ENCODE peak calls at places on chromosomes 5 and 9, in four cellular contexts. R is H1, C is K562, Y is SK-N-SH. A is an unnamed sample.

GRCh38 chr5:16538001-16538400 is 72.4 kb upstream of the ZNF622 start:
- DNase-seq in Y (no peak), C (no peak), R (no peak), A (no peak)

GRCh38 chr9:32783168-32783891 is at the start of gene TMEM215:
- DNase-seq in Y (peak), C (no peak), R (peak), A (peak)

GRCh38 chr5:124301850-124302249 is 444.6 kb downstream of the ZNF608 start:
- DNase-seq in C (no peak), Y (no peak), R (no peak), A (no peak)

GRCh38 chr5:147393866-147394265 is 116.0 kb downstream of the DPYSL3 start:
- DNase-seq in Y (no peak), C (no peak), R (peak), A (peak)

GRCh38 chr5:128572546-128573339 is 34.7 kb upstream of the FBN2 start:
- DNase-seq in C (no peak), Y (no peak), R (no peak), A (no peak)

GRCh38 chr9:36855443-36856315 is 178.4 kb downstream of the PAX5 start:
- DNase-seq in R (no peak), C (peak), Y (peak), A (peak)

GRCh38 chr9:88590558-88591146 is 55.7 kb downstream of the NXNL2 start:
- DNase-seq in C (no peak), Y (no peak), R (peak), A (peak)

GRCh38 chr5:109191153-109191558 is 218.6 kb downstream of the PJA2 start:
- DNase-seq in C (peak), R (no peak), Y (no peak), A (no peak)

GRCh38 chr9:27847818-27848217 is 274.5 kb upstream of the C9orf72 start:
- DNase-seq in R (no peak), Y (no peak), C (no peak), A (no peak)

GRCh38 chr9:15298362-15298761 is 8.7 kb downstream of the TTC39B start:
- DNase-seq in Y (no peak), R (no peak), C (no peak), A (no peak)

DNA sequence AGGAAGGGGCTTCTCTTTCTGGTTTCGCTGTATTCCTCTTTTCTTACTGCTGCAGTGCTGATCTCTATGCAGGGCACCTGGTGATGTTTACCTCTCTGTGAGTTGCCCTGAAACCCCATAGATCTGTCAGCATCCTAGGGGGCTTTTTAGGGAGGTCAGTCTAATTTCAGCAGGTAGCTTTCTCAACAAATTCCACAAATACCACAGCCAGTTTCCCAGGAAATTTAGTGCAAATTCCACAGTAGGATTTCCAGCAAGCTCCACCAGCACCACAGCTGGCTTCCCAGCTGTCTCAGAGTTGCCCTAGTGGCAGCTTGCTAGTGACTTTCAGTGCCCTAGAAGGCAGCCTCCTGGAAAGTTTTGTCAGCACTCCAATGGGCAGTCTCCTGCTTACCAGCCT is 379.1 kb upstream of the SMC2 start:
- DNase-seq in Y (no peak), C (no peak), R (peak), A (peak)
- TF ChIP-seq TEAD4 in Y (no peak), C (no peak), R (peak), A (no peak)

GRCh38 chr5:134142806-134143205 is 28.3 kb downstream of the TCF7 start:
- DNase-seq in Y (no peak), R (no peak), C (no peak), A (no peak)
- TF ChIP-seq TEAD4 in Y (no peak), R (no peak), C (no peak), A (no peak)

DNA sequence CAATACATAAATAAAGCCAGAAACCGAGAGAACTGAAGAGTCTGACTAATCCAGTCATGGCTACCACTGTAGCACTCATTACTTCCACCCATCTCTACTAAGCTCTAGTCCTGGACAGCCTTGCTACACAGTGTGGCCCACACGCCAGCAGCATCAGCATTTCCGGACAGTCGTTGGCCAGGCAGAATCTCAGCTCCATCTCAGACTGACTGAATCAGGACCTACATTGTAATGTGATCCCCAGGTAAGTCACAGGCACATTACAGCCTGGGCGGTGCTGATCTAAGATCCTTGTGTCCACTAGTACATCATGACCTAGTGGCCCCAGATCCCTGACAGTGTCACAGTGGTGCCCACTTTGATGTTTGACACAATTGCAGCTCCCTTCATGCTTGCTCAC is 182.9 kb downstream of the DRD1 start:
- DNase-seq in C (no peak), Y (no peak), R (no peak), A (no peak)
- TF ChIP-seq TEAD4 in C (no peak), Y (no peak), R (no peak), A (no peak)

DNA sequence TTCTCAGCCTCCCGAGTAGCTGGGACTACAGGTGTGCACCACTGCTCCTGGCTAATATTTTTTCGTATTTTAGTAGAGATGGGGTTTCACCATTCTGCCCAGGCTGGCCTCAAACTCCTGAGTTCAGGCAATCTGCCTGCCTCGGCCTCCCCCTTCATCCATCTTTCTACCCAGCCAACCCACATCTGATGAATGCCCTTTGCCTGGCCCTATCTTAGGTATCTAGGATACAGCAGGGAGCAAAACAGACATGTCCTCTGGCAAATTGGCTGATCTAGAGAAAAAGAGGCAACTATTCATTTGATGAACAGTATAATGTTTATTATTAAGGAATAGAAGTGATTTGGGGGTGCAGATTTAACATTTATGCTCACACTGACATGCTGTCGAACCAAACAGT is 123.0 kb downstream of the TRIO start:
- DNase-seq in C (no peak), R (no peak), Y (no peak), A (no peak)
- TF ChIP-seq TEAD4 in C (no peak), R (no peak), Y (no peak), A (no peak)

GRCh38 chr9:134984372-134985240 is 66.9 kb upstream of the FCN1 start:
- DNase-seq in R (no peak), Y (peak), C (no peak), A (no peak)
- TF ChIP-seq TEAD4 in R (no peak), Y (no peak), C (no peak), A (no peak)

GRCh38 chr5:72246239-72246580 is 73.8 kb downstream of the MRPS27 start:
- DNase-seq in R (no peak), C (peak), Y (peak), A (no peak)
- TF ChIP-seq TEAD4 in R (no peak), C (no peak), Y (no peak), A (no peak)